ENCODE peak calls at places on chromosomes 4 and X, in five cellular contexts. C is upper lobe of left lung, W is sigmoid colon, L is stomach, V is prostate gland. P is an unnamed sample. For H3K4me1, the result is how much of the 10 kb centered on the place peaks cover.

GRCh38 chrX:118345045-118345400 is 883 bp upstream of the WDR44 start:
- DNase-seq in W (no peak), V (no peak), L (no peak), C (no peak), P (no peak)

GRCh38 chrX:41384041-41384705 is 50.2 kb downstream of the DDX3X start:
- DNase-seq in W (peak), C (no peak), V (peak), L (peak), P (peak)

GRCh38 chr4:53118676-53119075 is 247.2 kb downstream of the SCFD2 start:
- DNase-seq in C (no peak), L (no peak), W (no peak), V (no peak), P (no peak)

GRCh38 chr4:70747874-70748273 is 26.1 kb downstream of the RUFY3 start:
- DNase-seq in W (no peak), C (no peak), V (no peak), L (no peak), P (no peak)

GRCh38 chr4:131644619-131645018 is 1504.5 kb upstream of the PCDH10 start:
- DNase-seq in W (no peak), V (no peak), C (no peak), L (no peak), P (no peak)

GRCh38 chr4:153166971-153167501 is 37.2 kb upstream of the TRIM2 start:
- DNase-seq in V (no peak), C (no peak), W (peak), L (no peak), P (no peak)

GRCh38 chr4:185082549-185082948 is 60.5 kb upstream of the SLC25A4 start:
- DNase-seq in C (no peak), W (no peak), V (no peak), L (no peak), P (no peak)

GRCh38 chr4:174365018-174365587 is 81.4 kb downstream of the CEP44 start:
- DNase-seq in L (no peak), V (no peak), W (no peak), C (no peak), P (no peak)

GRCh38 chr4:88104902-88105610 is 53.4 kb downstream of the ABCG2 start:
- DNase-seq in L (no peak), C (no peak), W (no peak), V (no peak), P (no peak)

GRCh38 chr4:88613417-88613875 is 21.2 kb downstream of the HERC3 start:
- DNase-seq in W (no peak), C (no peak), V (no peak), L (no peak), P (no peak)

GRCh38 chr4:6071191-6071958 is 53.1 kb upstream of the C4orf50 start:
- DNase-seq in V (no peak), C (no peak), L (no peak), W (peak), P (no peak)

GRCh38 chrX:57282568-57282967 is 3.9 kb upstream of the FAAH2 start:
- DNase-seq in W (no peak), V (no peak), L (no peak), C (no peak), P (no peak)

GRCh38 chr4:15420642-15421041 is 7.2 kb upstream of the C1QTNF7 start:
- DNase-seq in L (no peak), V (no peak), C (no peak), W (no peak), P (no peak)

GRCh38 chr4:51842167-51842553 is 793 bp upstream of the DCUN1D4 start:
- DNase-seq in C (no peak), W (peak), L (no peak), V (peak), P (no peak)

GRCh38 chrX:134688181-134688580 is 29.9 kb upstream of the PLAC1 start:
- DNase-seq in C (no peak), W (no peak), L (no peak), V (no peak), P (no peak)

GRCh38 chr4:180059216-180059881 is 2183.9 kb upstream of the TENM3 start:
- DNase-seq in V (no peak), C (peak), L (no peak), W (no peak), P (no peak)

GRCh38 chr4:8914461-8915171 is 43.0 kb upstream of the HMX1 start:
- DNase-seq in W (peak), L (peak), V (peak), C (peak), P (peak)

GRCh38 chrX:30504309-30504708 is 73.3 kb downstream of the TASL start:
- DNase-seq in W (no peak), L (no peak), C (no peak), V (no peak), P (no peak)

DNA sequence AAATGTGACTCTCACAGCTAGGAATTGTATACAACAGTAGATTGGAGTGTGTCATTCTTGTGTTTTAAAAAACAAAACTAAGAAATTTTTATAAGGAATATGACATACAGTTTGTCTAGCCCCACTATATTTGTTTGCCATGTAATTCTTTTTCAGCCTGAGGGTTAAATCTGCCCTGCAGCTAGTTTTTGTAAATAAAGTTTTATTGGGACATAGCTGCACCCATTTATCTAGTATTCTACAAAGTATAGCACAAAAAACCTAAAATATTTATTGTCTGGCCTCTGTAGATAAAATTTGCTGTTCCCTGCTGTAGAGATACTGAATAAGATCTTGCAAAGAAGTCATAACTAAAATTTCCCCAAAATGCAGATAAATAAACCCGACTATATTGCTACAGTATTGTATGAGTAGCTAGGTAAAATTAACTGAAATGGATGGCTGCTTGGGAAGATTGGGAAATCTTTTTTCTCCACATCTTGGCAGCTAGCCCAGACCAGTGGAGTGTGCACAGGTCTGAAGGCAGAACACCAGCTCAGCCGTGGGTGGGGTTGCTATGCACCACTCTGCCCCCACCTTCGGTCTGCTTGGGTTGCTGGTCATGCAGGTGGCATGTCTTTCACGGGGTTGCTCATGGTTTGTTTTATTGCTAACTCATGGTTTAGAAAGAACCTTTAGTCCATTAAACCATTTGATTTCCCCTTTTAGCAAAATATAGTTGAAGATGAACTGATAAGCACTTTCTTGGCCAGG is 127.9 kb downstream of the KLHL8 start:
- DNase-seq in V (peak), W (peak), C (no peak), L (peak), P (no peak)
- H3K4me1 ChIP-seq in V (under half), W (under half), C (under half), L (under half), P (under half)

GRCh38 chrX:20383487-20383886 is 116.8 kb upstream of the RPS6KA3 start:
- DNase-seq in W (no peak), V (no peak), L (no peak), C (no peak), P (no peak)
- H3K27ac ChIP-seq in W (no peak), V (no peak), L (no peak), C (no peak), P (no peak)

GRCh38 chrX:10611441-10612090 is 8.8 kb downstream of the MID1 start:
- DNase-seq in W (no peak), C (no peak), V (no peak), L (no peak), P (no peak)
- TF ChIP-seq POLR2AphosphoS5 in W (no peak), C (no peak), V (no peak), L (no peak), P (no peak)

GRCh38 chr4:76966024-76966579 is 16.6 kb downstream of the SEPTIN11 start:
- DNase-seq in C (no peak), V (no peak), L (no peak), W (no peak), P (no peak)
- H3K4me1 ChIP-seq in C (under half), V (under half), L (under half), W (under half), P (under half)

DNA sequence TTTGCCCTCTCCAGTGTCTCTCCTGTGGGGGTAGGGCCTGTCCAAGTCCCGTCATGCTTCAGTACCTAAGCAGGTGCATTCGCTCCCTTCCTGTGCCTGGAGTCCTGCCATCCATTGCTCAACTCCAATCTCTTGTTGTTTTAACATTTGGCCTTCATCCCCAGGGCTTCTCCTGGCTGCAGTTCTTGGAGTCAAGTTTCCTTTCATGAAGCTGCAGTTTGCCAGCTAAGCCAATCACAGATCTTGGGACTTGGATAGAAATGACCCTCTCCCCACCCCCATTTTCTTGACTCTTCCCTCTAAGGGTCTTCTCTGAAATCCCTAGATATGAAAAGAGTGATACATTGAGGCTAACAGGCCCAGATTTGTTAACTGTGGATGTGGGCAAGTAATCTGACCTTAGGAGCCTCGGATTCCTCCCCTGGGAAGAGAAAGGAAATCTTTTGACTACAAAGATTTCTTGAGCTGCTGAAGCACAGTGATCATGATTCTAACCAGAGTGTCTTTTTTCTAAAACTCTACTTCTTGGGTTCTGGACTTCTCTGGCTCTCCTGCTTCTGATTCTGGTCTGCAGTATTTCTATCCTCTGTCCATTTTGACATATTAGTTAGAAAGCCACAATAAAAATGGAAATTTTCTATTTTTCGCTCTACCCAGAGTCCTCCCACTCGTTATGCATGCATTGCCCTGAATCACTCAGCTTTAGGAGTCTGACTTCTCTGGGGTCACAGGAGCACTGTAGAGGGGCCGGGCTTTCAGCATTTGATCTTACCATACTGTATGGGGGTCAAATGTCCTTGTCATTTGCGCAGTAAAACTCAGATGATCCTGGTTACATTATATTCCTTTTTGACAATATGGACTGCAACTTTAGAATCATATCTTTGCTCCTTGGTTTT is 61.0 kb downstream of the CHRNA9 start:
- DNase-seq in L (peak), V (peak), C (no peak), W (peak), P (peak)
- H3K27ac ChIP-seq in L (peak), V (peak), C (peak), W (no peak), P (peak)

DNA sequence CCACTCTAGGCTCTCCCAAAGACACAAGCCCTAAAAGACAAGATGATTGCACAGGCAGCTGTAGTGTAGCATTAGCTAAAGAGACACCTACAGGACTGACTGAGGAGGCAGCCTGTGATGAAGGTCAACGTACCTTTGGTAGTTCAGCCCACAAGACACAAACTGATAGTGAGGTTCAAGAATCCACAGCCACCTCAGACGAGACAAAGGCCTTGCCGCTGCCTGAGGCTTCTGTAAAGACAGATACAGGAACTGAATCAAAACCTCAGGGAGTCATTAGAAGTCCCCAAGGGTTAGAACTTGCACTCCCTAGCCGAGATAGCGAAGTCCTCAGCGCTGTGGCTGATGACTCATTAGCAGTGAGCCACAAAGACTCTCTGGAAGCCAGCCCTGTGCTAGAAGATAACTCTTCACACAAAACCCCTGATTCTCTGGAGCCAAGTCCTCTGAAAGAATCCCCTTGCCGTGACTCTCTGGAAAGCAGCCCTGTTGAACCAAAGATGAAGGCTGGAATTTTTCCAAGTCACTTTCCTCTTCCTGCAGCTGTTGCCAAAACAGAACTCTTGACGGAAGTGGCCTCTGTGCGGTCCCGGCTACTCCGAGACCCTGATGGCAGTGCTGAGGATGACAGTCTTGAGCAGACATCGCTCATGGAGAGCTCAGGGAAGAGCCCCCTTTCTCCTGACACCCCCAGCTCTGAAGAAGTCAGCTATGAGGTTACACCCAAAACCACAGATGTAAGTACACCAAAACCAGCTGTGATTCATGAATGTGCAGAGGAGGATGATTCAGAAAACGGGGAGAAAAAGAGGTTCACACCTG is 306.3 kb downstream of the ANK2 start:
- DNase-seq in W (no peak), L (no peak), C (no peak), V (no peak), P (no peak)
- TF ChIP-seq POLR2AphosphoS5 in W (no peak), L (no peak), C (no peak), V (no peak), P (no peak)

GRCh38 chr4:122052714-122053113 is 99.4 kb upstream of the BLTP1 start:
- DNase-seq in L (no peak), C (no peak), V (no peak), W (no peak), P (no peak)
- H3K4me1 ChIP-seq in L (under half), C (under half), V (under half), W (under half), P (under half)

GRCh38 chr4:7876096-7876993 is 63.3 kb downstream of the AFAP1 start:
- DNase-seq in W (peak), C (no peak), V (no peak), L (no peak), P (no peak)

GRCh38 chr4:7878323-7878722 is 61.3 kb downstream of the AFAP1 start:
- DNase-seq in L (no peak), C (no peak), V (no peak), W (peak), P (no peak)

GRCh38 chr4:7877131-7877530 is 62.5 kb downstream of the AFAP1 start:
- DNase-seq in W (peak), L (no peak), C (no peak), V (no peak), P (no peak)

GRCh38 chr4:7879127-7879526 is 60.5 kb downstream of the AFAP1 start:
- DNase-seq in C (no peak), L (no peak), W (peak), V (no peak), P (no peak)

DNA sequence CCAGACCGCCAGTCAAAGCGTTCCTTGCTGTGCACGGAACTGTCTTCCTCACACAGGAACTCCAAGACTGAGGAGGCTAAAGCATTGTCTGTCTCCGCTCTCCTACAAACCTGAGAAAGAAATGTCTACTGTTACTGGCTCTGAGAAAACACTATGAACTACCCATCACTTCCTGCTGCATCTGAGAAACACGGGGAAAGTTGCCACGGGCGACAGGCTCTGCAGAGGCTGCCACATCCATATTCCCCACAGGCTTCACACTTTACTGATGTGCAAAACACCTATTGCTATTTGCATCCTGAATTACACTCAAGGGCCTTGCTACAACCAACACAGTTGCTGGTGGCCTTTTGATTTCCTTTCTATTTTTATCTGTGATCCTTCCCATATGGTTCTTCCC is 59.0 kb downstream of the AFAP1 start:
- DNase-seq in L (no peak), V (no peak), C (no peak), W (no peak), P (no peak)
- H3K27ac ChIP-seq in L (peak), V (no peak), C (no peak), W (peak), P (no peak)

DNA sequence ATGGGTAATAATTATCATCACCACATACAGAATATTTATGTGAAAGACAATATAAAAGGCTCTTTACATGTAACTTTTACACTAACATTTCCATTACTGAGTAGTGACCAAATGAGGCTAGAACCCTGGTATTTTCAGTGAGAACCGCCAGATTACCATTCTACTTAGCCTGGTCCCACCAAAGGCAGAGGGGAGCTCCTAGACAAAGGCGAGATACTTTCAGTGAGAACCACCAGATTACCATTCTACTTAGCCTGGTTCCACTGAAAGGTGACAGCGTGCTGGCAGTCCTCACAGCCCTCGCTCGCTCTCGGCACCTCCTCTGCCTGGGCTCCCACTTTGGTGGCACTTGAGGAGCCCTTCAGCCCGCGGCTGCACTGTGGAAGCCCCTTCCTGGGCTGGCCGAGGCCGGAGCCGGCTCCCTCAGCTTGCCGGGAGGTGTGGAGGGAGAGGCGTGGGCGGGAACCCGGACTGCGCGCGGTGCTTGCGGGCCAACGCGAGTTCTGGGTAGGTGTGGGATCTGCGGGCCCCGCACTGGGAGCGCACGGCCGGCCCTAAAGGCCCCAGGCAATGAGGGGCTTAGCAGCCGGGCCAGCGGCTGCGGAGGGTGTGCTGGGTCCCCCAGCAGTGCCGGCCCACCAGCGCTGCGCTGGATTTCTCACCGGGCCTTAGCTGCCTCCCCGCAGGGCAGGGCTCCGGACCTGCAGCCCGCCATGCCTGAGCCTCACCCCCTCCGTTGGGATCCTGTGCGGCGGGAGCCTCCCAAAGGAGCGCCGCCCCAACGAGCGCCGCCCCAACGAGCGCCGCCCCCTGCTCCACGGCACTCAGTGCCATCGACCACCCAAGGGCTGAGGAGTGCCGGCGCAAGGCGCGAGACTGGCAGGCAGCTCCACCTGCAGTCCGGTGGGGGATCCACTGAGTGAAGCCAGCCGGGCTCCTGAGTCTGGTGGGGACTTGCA is 1276.1 kb downstream of the PCDH7 start:
- DNase-seq in V (no peak), W (no peak), L (no peak), C (peak), P (no peak)
- TF ChIP-seq POLR2AphosphoS5 in V (no peak), W (no peak), L (no peak), C (no peak), P (no peak)

GRCh38 chr4:26751838-26752237 is 108.8 kb upstream of the STIM2 start:
- DNase-seq in W (no peak), L (no peak), V (no peak), C (no peak), P (no peak)

GRCh38 chr4:26749867-26750266 is 110.8 kb upstream of the STIM2 start:
- DNase-seq in C (no peak), W (no peak), V (no peak), L (no peak), P (no peak)

GRCh38 chr4:26753187-26753586 is 107.5 kb upstream of the STIM2 start:
- DNase-seq in V (no peak), L (no peak), C (no peak), W (no peak), P (no peak)

GRCh38 chr4:26748805-26749204 is 111.8 kb upstream of the STIM2 start:
- DNase-seq in V (no peak), C (no peak), W (no peak), L (no peak), P (no peak)

DNA sequence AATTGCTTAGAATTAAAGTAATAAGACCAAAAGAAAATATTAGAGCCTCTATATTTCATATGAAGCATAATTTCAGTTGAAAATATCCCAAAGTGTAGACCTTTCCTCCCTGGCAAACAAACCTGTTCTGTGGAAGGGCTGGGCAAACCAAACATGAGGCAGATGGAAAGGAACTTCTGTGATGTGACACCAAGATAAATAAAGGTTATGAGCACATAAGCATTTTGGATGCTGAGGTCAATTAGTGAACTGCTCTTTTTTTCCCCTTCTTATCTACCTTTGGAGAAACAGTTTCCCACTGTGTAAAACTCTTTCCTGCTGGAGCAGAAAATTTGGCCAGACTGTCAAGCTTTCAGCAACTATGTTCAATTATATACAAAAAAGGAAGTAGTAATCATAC is 109.6 kb upstream of the STIM2 start:
- DNase-seq in L (no peak), V (no peak), W (no peak), C (no peak), P (no peak)
- H3K4me1 ChIP-seq in L (under half), V (under half), W (under half), C (under half), P (under half)

P was measured in suprapubic skin.